ENCODE peak calls at places on chromosomes 7 and 10, in nine cellular contexts. One of them, this sample, is unnamed.

GRCh38 chr7:35333265-35333664 is 79.4 kb upstream of the TBX20 start:
- DNase-seq in NCI-H2081: no peak
- DNase-seq in HEK293T: no peak
- DNase-seq in osteocyte: no peak
- DNase-seq in RPMI7951: no peak
- DNase-seq in mesendoderm: no peak
- DNase-seq in left cardiac atrium: no peak
- DNase-seq in iris pigment epithelial cell: no peak
- DNase-seq in uterus: no peak
- DNase-seq in this sample: no peak

GRCh38 chr10:69389827-69390490 is 26.8 kb downstream of the TACR2 start:
- DNase-seq in RPMI7951: peak
- DNase-seq in left cardiac atrium: peak
- DNase-seq in osteocyte: no peak
- DNase-seq in NCI-H2081: peak
- DNase-seq in mesendoderm: peak
- DNase-seq in uterus: no peak
- DNase-seq in iris pigment epithelial cell: peak
- DNase-seq in HEK293T: no peak
- DNase-seq in this sample: no peak

GRCh38 chr10:113108180-113108835 is 158.3 kb downstream of the TCF7L2 start:
- DNase-seq in left cardiac atrium: no peak
- DNase-seq in NCI-H2081: no peak
- DNase-seq in mesendoderm: peak
- DNase-seq in HEK293T: peak
- DNase-seq in iris pigment epithelial cell: no peak
- DNase-seq in RPMI7951: no peak
- DNase-seq in osteocyte: no peak
- DNase-seq in uterus: no peak
- DNase-seq in this sample: no peak

GRCh38 chr7:51824050-51824449 is 507.4 kb upstream of the COBL start:
- DNase-seq in left cardiac atrium: no peak
- DNase-seq in uterus: no peak
- DNase-seq in NCI-H2081: no peak
- DNase-seq in iris pigment epithelial cell: no peak
- DNase-seq in osteocyte: no peak
- DNase-seq in HEK293T: no peak
- DNase-seq in RPMI7951: no peak
- DNase-seq in mesendoderm: no peak
- DNase-seq in this sample: no peak

GRCh38 chr7:157769870-157770213 is 433.0 kb downstream of the DNAJB6 start:
- DNase-seq in NCI-H2081: no peak
- DNase-seq in mesendoderm: no peak
- DNase-seq in HEK293T: no peak
- DNase-seq in left cardiac atrium: no peak
- DNase-seq in iris pigment epithelial cell: no peak
- DNase-seq in uterus: no peak
- DNase-seq in osteocyte: no peak
- DNase-seq in RPMI7951: no peak
- DNase-seq in this sample: no peak

GRCh38 chr10:26697163-26697921 is at the start of gene PDSS1:
- DNase-seq in uterus: peak
- DNase-seq in NCI-H2081: peak
- DNase-seq in left cardiac atrium: peak
- DNase-seq in RPMI7951: peak
- DNase-seq in mesendoderm: peak
- DNase-seq in iris pigment epithelial cell: peak
- DNase-seq in HEK293T: peak
- DNase-seq in osteocyte: no peak
- DNase-seq in this sample: peak

GRCh38 chr7:51430480-51431086 is 114.0 kb upstream of the COBL start:
- DNase-seq in NCI-H2081: peak
- DNase-seq in osteocyte: no peak
- DNase-seq in uterus: no peak
- DNase-seq in mesendoderm: peak
- DNase-seq in iris pigment epithelial cell: peak
- DNase-seq in RPMI7951: peak
- DNase-seq in left cardiac atrium: peak
- DNase-seq in HEK293T: peak
- DNase-seq in this sample: no peak

GRCh38 chr7:29900745-29901144 is 88.9 kb downstream of the SCRN1 start:
- DNase-seq in mesendoderm: no peak
- DNase-seq in uterus: no peak
- DNase-seq in osteocyte: no peak
- DNase-seq in left cardiac atrium: no peak
- DNase-seq in RPMI7951: no peak
- DNase-seq in iris pigment epithelial cell: no peak
- DNase-seq in NCI-H2081: no peak
- DNase-seq in HEK293T: no peak
- DNase-seq in this sample: no peak